ENCODE peak calls at places on chromosomes 5 and 9, in nine cellular contexts. I is RPMI8226; C is T follicular helper cell; S is activated CD4-positive, CD25-positive, alpha-beta regulatory T cell treated with anti-CD3 and anti-CD28 coated beads, Interleukin-2, amount 50 U/mL, for 72 hours; M is SW 1271; K is pons; R is LoVo; P is CD4-positive, alpha-beta T cell; H is activated CD4-positive, alpha-beta memory T cell treated with anti-CD3 and anti-CD28 coated beads, Interleukin-2, amount 10 ng/mL, durations not matched to agents 7 days and 5 days. A is an unnamed sample.

GRCh38 chr9:107275530-107275929 is 7.5 kb upstream of the RAD23B start:
- DNase-seq in I (no peak), C (no peak), S (no peak), M (no peak), K (no peak), R (no peak), P (no peak), H (no peak), A (no peak)

GRCh38 chr5:115842089-115842881 is 550 bp downstream of the AP3S1 start:
- DNase-seq in I (peak), C (no peak), S (no peak), M (peak), K (peak), R (peak), P (peak), H (no peak), A (no peak)

GRCh38 chr9:113709721-113710120 is 166.4 kb upstream of the ZNF618 start:
- DNase-seq in I (no peak), C (no peak), S (no peak), M (no peak), K (no peak), R (no peak), P (no peak), H (no peak), A (no peak)

GRCh38 chr9:88380118-88380517 is 8.1 kb upstream of the SPIN1 start:
- DNase-seq in I (no peak), C (no peak), S (no peak), M (no peak), K (no peak), R (no peak), P (no peak), H (no peak), A (no peak)

GRCh38 chr9:131728961-131729360 is 10.9 kb downstream of the RAPGEF1 start:
- DNase-seq in I (peak), C (peak), S (peak), M (no peak), K (no peak), R (no peak), P (peak), H (peak), A (no peak)

GRCh38 chr5:52909192-52909591 is 80.0 kb upstream of the ITGA2 start:
- DNase-seq in I (no peak), C (no peak), S (no peak), M (no peak), K (no peak), R (no peak), P (no peak), H (no peak), A (no peak)

GRCh38 chr5:89417990-89418820 is 535.2 kb upstream of the MEF2C start:
- DNase-seq in I (no peak), C (no peak), S (no peak), M (no peak), K (no peak), R (no peak), P (no peak), H (no peak), A (no peak)

GRCh38 chr9:77896269-77897245 is 135.1 kb downstream of the GNAQ start:
- DNase-seq in I (no peak), C (no peak), S (no peak), M (no peak), K (peak), R (no peak), P (no peak), H (no peak), A (no peak)

GRCh38 chr5:91794856-91795548 is 411.9 kb upstream of the ARRDC3 start:
- DNase-seq in I (no peak), C (no peak), S (no peak), M (no peak), K (no peak), R (no peak), P (no peak), H (no peak), A (no peak)

GRCh38 chr5:151155149-151155776 is 2.3 kb downstream of the ANXA6 start:
- DNase-seq in I (no peak), C (peak), S (no peak), M (no peak), K (no peak), R (no peak), P (peak), H (peak), A (no peak)

GRCh38 chr5:153831976-153832375 is 206.7 kb downstream of the FAM114A2 start:
- DNase-seq in I (peak), C (no peak), S (no peak), M (peak), K (peak), R (peak), P (no peak), H (no peak), A (no peak)

GRCh38 chr5:172919525-172920446 is 39.4 kb upstream of the RPL26L1 start:
- DNase-seq in I (no peak), C (no peak), S (no peak), M (no peak), K (no peak), R (no peak), P (no peak), H (no peak), A (no peak)

GRCh38 chr9:123373447-123373923 is 17.5 kb downstream of the CRB2 start:
- DNase-seq in I (peak), C (no peak), S (no peak), M (no peak), K (no peak), R (no peak), P (no peak), H (no peak), A (no peak)